ENCODE peak calls at places on chromosomes 3 and 15, in four cellular contexts. One of them, this sample, is unnamed.

GRCh38 chr15:45110256-45110820 is 3.6 kb downstream of the DUOX2 start:
- DNase-seq in GM12891: no peak
- DNase-seq in mesendoderm: no peak
- DNase-seq in fibroblast of mammary gland: no peak
- DNase-seq in this sample: no peak

GRCh38 chr15:70278644-70279043 is 180.9 kb upstream of the TLE3 start:
- DNase-seq in GM12891: no peak
- DNase-seq in fibroblast of mammary gland: no peak
- DNase-seq in mesendoderm: no peak
- DNase-seq in this sample: no peak

GRCh38 chr15:44550256-44550655 is 13.3 kb downstream of the EIF3J start:
- DNase-seq in fibroblast of mammary gland: peak; percentile 66
- DNase-seq in mesendoderm: no peak
- DNase-seq in GM12891: no peak
- DNase-seq in this sample: no peak

GRCh38 chr15:89659295-89659694 is 4.0 kb upstream of the KIF7 start:
- DNase-seq in fibroblast of mammary gland: no peak
- DNase-seq in GM12891: no peak
- DNase-seq in mesendoderm: no peak
- DNase-seq in this sample: no peak

GRCh38 chr3:12782172-12782815 is 14.2 kb upstream of the CAND2 start:
- DNase-seq in fibroblast of mammary gland: peak; percentile 5
- DNase-seq in GM12891: no peak
- DNase-seq in mesendoderm: peak; percentile 97
- DNase-seq in this sample: no peak

GRCh38 chr3:89059201-89059600 is 48.2 kb upstream of the EPHA3 start:
- DNase-seq in GM12891: no peak
- DNase-seq in mesendoderm: no peak
- DNase-seq in fibroblast of mammary gland: no peak
- DNase-seq in this sample: no peak

GRCh38 chr15:88465633-88466219 is 1.5 kb downstream of the MRPL46 start:
- DNase-seq in mesendoderm: peak; percentile 36
- DNase-seq in fibroblast of mammary gland: peak; percentile 79
- DNase-seq in GM12891: no peak
- DNase-seq in this sample: no peak

GRCh38 chr3:149936812-149937230 is 33.9 kb downstream of the PFN2 start:
- DNase-seq in mesendoderm: peak; percentile 90
- DNase-seq in GM12891: no peak
- DNase-seq in fibroblast of mammary gland: peak; percentile 62
- DNase-seq in this sample: peak; percentile 46

GRCh38 chr3:143199998-143200909 is 80.7 kb downstream of the CHST2 start:
- DNase-seq in mesendoderm: no peak
- DNase-seq in GM12891: no peak
- DNase-seq in fibroblast of mammary gland: peak; percentile 48
- DNase-seq in this sample: no peak

GRCh38 chr3:152480282-152480953 is 211.7 kb downstream of the MBNL1 start:
- DNase-seq in mesendoderm: no peak
- DNase-seq in GM12891: no peak
- DNase-seq in fibroblast of mammary gland: no peak
- DNase-seq in this sample: no peak

GRCh38 chr15:84631706-84632272 is 22.3 kb downstream of the WDR73 start:
- DNase-seq in fibroblast of mammary gland: peak; percentile 39
- DNase-seq in mesendoderm: no peak
- DNase-seq in GM12891: no peak
- DNase-seq in this sample: no peak

GRCh38 chr3:59809750-59810444 is 760.1 kb upstream of the CFAP20DC start:
- DNase-seq in mesendoderm: peak; percentile 45
- DNase-seq in fibroblast of mammary gland: peak; percentile 69
- DNase-seq in GM12891: peak; percentile 8
- DNase-seq in this sample: peak; percentile 46

GRCh38 chr15:66401130-66402021 is 14.7 kb downstream of the MAP2K1 start:
- DNase-seq in GM12891: no peak
- DNase-seq in fibroblast of mammary gland: peak; percentile 25
- DNase-seq in mesendoderm: peak; percentile 79
- DNase-seq in this sample: no peak

GRCh38 chr3:166445865-166446264 is 608.6 kb upstream of the BCHE start:
- DNase-seq in fibroblast of mammary gland: no peak
- DNase-seq in mesendoderm: no peak
- DNase-seq in GM12891: no peak
- DNase-seq in this sample: no peak

GRCh38 chr3:96202181-96202580 is 612.2 kb upstream of the EPHA6 start:
- DNase-seq in GM12891: no peak
- DNase-seq in fibroblast of mammary gland: no peak
- DNase-seq in mesendoderm: no peak
- DNase-seq in this sample: no peak

GRCh38 chr15:75224281-75224680 is 22.6 kb downstream of the C15orf39 start:
- DNase-seq in fibroblast of mammary gland: no peak
- DNase-seq in GM12891: no peak
- DNase-seq in mesendoderm: no peak
- DNase-seq in this sample: no peak

GRCh38 chr3:45618081-45618509 is 23.5 kb downstream of the LIMD1 start:
- DNase-seq in GM12891: no peak
- DNase-seq in fibroblast of mammary gland: no peak
- DNase-seq in mesendoderm: no peak
- DNase-seq in this sample: peak; percentile 71

GRCh38 chr3:52983336-52983807 is 62.5 kb downstream of the SFMBT1 start:
- DNase-seq in fibroblast of mammary gland: no peak
- DNase-seq in GM12891: peak; percentile 23
- DNase-seq in mesendoderm: no peak
- DNase-seq in this sample: no peak

GRCh38 chr3:127734181-127734720 is 61.5 kb downstream of the ABTB1 start:
- DNase-seq in mesendoderm: no peak
- DNase-seq in GM12891: no peak
- DNase-seq in fibroblast of mammary gland: no peak
- DNase-seq in this sample: no peak

GRCh38 chr3:162034368-162034767 is 537.8 kb downstream of the OTOL1 start:
- DNase-seq in GM12891: no peak
- DNase-seq in fibroblast of mammary gland: peak; percentile 48
- DNase-seq in mesendoderm: peak; percentile 35
- DNase-seq in this sample: no peak

GRCh38 chr3:30472090-30472489 is 134.3 kb upstream of the TGFBR2 start:
- DNase-seq in mesendoderm: no peak
- DNase-seq in fibroblast of mammary gland: no peak
- DNase-seq in GM12891: no peak
- DNase-seq in this sample: no peak

GRCh38 chr3:179652467-179653105 is at the start of gene USP13:
- DNase-seq in GM12891: peak; percentile 64
- DNase-seq in fibroblast of mammary gland: peak; percentile 87
- DNase-seq in mesendoderm: peak; percentile 85
- DNase-seq in this sample: peak; percentile 29

GRCh38 chr15:86267892-86268291 is 188.2 kb downstream of the AGBL1 start:
- DNase-seq in fibroblast of mammary gland: no peak
- DNase-seq in mesendoderm: no peak
- DNase-seq in GM12891: no peak
- DNase-seq in this sample: no peak

This sample was measured in NCI-H460.